ENCODE peak calls at places on chromosomes 7 and 10, in nine cellular contexts. E is neural progenitor cell; D is CD8-positive, alpha-beta memory T cell; P is IMR-90; H is RWPE1; G is ascending aorta; J is uterus; U is CD4-positive, CD25-positive, alpha-beta regulatory T cell; M is A673. Q is an unnamed sample.

GRCh38 chr10:117355064-117355463 is 20.2 kb downstream of the PDZD8 start:
- DNase-seq in U (no peak), D (no peak), M (no peak), G (no peak), P (no peak), H (no peak), E (no peak), J (no peak), Q (no peak)

GRCh38 chr7:29386196-29386765 is 177.4 kb upstream of the PRR15 start:
- DNase-seq in H (no peak), G (no peak), E (no peak), J (no peak), U (no peak), P (no peak), M (peak), D (no peak), Q (no peak)

GRCh38 chr10:117762819-117763172 is 220.2 kb downstream of the EMX2 start:
- DNase-seq in H (no peak), E (no peak), P (no peak), U (no peak), M (peak), D (no peak), G (no peak), J (peak), Q (no peak)

GRCh38 chr7:7868245-7868899 is 100.2 kb upstream of the GLCCI1 start:
- DNase-seq in G (peak), J (no peak), P (no peak), E (no peak), H (no peak), D (no peak), M (no peak), U (no peak), Q (no peak)

GRCh38 chr10:132141076-132141475 is 45.7 kb upstream of the DPYSL4 start:
- DNase-seq in P (no peak), H (no peak), M (no peak), J (no peak), E (no peak), G (no peak), U (no peak), D (no peak), Q (no peak)

GRCh38 chr7:9250876-9251275 is 817.5 kb downstream of the NXPH1 start:
- DNase-seq in U (no peak), J (no peak), E (peak), H (no peak), G (no peak), P (no peak), D (no peak), M (no peak), Q (no peak)

GRCh38 chr10:112715581-112715980 is 234.5 kb upstream of the TCF7L2 start:
- DNase-seq in H (no peak), G (no peak), P (no peak), D (no peak), M (no peak), E (no peak), J (no peak), U (no peak), Q (no peak)

GRCh38 chr10:120005408-120006280 is 113.1 kb downstream of the SEC23IP start:
- DNase-seq in J (no peak), P (no peak), G (no peak), H (no peak), E (peak), M (no peak), D (no peak), U (no peak), Q (peak)

GRCh38 chr7:99380823-99381663 is 6.5 kb downstream of the ARPC1B start:
- DNase-seq in J (no peak), E (no peak), H (no peak), G (no peak), D (peak), U (peak), M (no peak), P (no peak), Q (no peak)

GRCh38 chr7:149161241-149161848 is 14.1 kb downstream of the ZNF398 start:
- DNase-seq in M (no peak), E (no peak), H (no peak), G (no peak), J (no peak), P (peak), D (no peak), U (no peak), Q (no peak)

GRCh38 chr7:19982841-19983835 is 209.7 kb upstream of the TMEM196 start:
- DNase-seq in G (no peak), J (peak), D (no peak), E (peak), U (no peak), M (peak), P (peak), H (no peak), Q (no peak)

GRCh38 chr7:27140108-27140842 is 3.2 kb downstream of the HOXA5 start:
- DNase-seq in P (no peak), E (no peak), H (no peak), U (no peak), J (no peak), G (no peak), M (no peak), D (no peak), Q (no peak)

DNA sequence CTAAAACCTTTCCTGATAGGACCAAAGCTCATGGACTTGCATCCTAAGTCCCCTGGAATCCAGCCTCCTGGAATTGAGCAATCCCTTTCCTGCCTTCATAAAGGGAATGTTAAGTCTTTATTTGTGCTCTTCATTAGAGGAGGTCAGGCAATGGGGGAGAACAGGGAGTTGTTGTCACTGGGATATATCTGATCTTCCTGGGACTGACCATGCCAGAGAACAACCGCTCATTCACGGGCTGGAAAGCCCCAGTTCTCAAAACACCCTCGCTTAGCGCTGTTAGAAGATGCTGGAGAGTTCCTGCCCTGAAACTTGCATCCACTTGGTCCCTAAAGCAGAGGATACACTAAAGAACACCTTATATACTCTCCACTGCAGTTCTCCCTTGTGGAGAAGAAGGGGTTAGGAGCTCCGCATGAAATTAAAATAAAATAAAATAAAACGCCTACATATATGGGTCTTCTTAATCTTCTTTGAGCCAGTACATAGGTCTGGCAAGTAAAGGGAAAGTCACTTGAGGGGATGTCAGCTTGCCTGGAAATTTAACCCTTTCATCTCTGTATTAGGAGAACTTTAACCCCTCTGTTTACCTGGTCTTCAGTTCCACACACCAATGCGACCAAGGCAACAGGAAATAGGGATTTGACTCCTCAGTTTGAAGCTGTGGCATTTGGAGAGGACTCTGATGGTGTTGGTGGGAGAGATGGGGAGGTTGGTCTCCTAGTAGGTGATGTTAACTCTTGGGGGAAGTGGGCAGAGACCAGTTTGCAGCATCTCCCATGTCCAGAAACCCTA is 1.2 kb downstream of the SORCS1 start:
- DNase-seq in H (no peak), D (no peak), M (no peak), J (no peak), E (peak), P (no peak), U (no peak), G (no peak), Q (no peak)
- H3K27ac ChIP-seq in H (no peak), D (no peak), M (no peak), J (no peak), E (no peak), P (no peak), U (no peak), G (no peak), Q (no peak)

DNA sequence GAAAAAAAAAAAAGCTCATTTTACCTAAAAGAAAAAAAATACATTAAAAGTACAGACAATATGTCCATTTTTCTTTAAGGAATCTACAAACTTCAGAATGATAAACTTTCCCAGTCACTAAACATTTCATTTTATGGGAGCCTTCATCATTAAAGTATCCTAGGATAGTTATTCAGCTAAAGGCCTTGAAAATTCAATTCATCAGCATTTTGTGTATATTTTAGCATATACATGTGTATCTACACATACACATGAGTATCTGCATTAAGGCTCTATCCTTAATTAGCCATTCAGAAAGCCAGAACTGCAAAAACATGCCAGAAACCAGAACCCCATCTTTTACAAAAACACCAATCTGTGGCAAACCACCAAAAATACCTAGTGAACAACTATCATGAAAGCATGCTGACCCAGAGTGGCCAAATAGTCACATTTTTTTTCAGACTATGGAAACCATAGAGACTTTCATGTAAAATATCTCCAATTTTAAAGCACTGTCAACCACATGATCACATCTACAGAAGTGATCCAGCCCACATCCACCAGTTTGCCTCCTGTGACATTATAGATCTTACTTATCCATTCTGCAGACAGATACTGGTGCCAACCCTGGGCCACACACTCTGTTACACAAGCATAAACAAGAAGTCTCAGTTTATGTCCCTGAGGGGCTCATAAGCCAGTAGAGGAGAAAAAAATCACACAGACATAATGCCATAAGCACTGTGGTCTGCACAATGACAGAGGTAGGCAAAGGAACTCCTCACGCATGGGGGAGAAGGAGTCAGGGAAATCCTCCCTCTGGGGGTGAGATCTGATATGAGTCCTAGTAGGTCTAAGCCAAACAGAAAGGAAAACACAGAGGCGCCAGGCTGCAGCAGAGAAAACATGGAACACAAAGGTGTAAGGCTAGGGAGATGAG is 79.2 kb downstream of the SRPK2 start:
- DNase-seq in P (no peak), M (no peak), E (peak), D (no peak), U (no peak), J (no peak), H (no peak), G (no peak), Q (no peak)
- H3K27ac ChIP-seq in P (no peak), M (no peak), E (no peak), D (no peak), U (no peak), J (no peak), H (no peak), G (no peak), Q (no peak)

GRCh38 chr7:100803398-100804161 is 23.7 kb downstream of the EPHB4 start:
- DNase-seq in M (peak), P (peak), H (peak), J (peak), D (no peak), E (peak), G (peak), U (no peak), Q (peak)

GRCh38 chr7:100804681-100805431 is 22.5 kb downstream of the EPHB4 start:
- DNase-seq in D (no peak), P (no peak), J (peak), H (no peak), U (no peak), M (no peak), E (no peak), G (no peak), Q (no peak)

GRCh38 chr7:100802951-100803350 is 24.4 kb downstream of the EPHB4 start:
- DNase-seq in E (no peak), G (no peak), H (no peak), D (no peak), P (no peak), U (no peak), M (no peak), J (peak), Q (no peak)

GRCh38 chr7:100799037-100799896 is 28.1 kb downstream of the EPHB4 start:
- DNase-seq in M (peak), E (peak), J (peak), H (peak), P (peak), G (no peak), U (peak), D (peak), Q (peak)

GRCh38 chr7:100801833-100802568 is 25.3 kb downstream of the EPHB4 start:
- DNase-seq in H (peak), M (peak), J (peak), P (peak), G (no peak), D (no peak), U (no peak), E (no peak), Q (no peak)
- H3K27ac ChIP-seq in H (peak), M (no peak), J (peak), P (peak), G (no peak), D (no peak), U (no peak), E (no peak), Q (no peak)

GRCh38 chr7:116592041-116592355 is 67.2 kb downstream of the CAV1 start:
- DNase-seq in P (no peak), M (no peak), G (no peak), E (no peak), J (no peak), D (no peak), U (no peak), H (no peak), Q (no peak)
- H3K27ac ChIP-seq in P (no peak), M (no peak), G (no peak), E (no peak), J (no peak), D (no peak), U (no peak), H (no peak), Q (no peak)

DNA sequence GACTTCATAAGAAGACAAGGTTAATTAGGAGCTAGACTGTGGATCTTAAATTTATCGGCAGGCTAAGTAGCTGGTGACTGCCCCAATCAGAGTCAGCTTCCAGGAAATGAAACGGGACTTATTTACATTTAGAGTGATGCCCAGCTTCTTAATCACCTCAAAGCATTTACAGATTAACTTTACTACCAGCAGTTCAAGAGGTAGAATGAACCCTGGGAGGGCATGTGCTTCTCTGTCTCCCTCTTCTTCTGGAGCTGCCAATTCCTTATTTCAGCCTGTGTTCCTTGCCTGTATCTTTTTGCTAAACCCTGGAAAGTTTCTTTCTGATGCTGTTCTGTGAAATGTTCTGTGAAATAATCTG is 248.9 kb upstream of the FZD8 start:
- DNase-seq in D (no peak), U (no peak), E (no peak), P (no peak), G (no peak), M (peak), H (no peak), J (no peak), Q (no peak)
- H3K27ac ChIP-seq in D (no peak), U (no peak), E (no peak), P (no peak), G (no peak), M (no peak), H (no peak), J (peak), Q (no peak)